ENCODE peak calls at places on chromosomes 6 and 20, in six cellular contexts. O is heart right ventricle, I is uterus, Q is WERI-Rb-1, U is H9, C is tibial nerve. G is an unnamed sample.
A peak's percentile ranks its signal among the peaks of the same experiment; 100 is the strongest.

GRCh38 chr6:30882764-30883475 is 1.4 kb upstream of the DDR1 start:
- DNase-seq in U (peak; percentile 94), I (peak; percentile 53), Q (peak; percentile 91), O (no peak), C (no peak), G (no peak)

GRCh38 chr6:86502522-86502921 is 434.8 kb upstream of the HTR1E start:
- DNase-seq in Q (no peak), I (no peak), C (no peak), O (no peak), U (no peak), G (no peak)

GRCh38 chr20:45044084-45044573 is 56.8 kb downstream of the KCNS1 start:
- DNase-seq in Q (peak; percentile 29), O (peak; percentile 35), C (peak; percentile 30), U (peak; percentile 38), I (no peak), G (no peak)

GRCh38 chr20:62327726-62328495 is 25.1 kb downstream of the ADRM1 start:
- DNase-seq in O (no peak), U (no peak), C (no peak), I (no peak), Q (no peak), G (no peak)

GRCh38 chr6:149888659-149889058 is 9.3 kb downstream of the RAET1E start:
- DNase-seq in I (no peak), O (no peak), U (no peak), C (no peak), Q (no peak), G (no peak)

GRCh38 chr6:20400476-20401402 is 940 bp upstream of the E2F3 start:
- DNase-seq in I (peak; percentile 24), O (peak; percentile 14), C (peak; percentile 18), U (no peak), Q (peak; percentile 93), G (peak; percentile 21)

GRCh38 chr6:130075879-130076278 is 57.5 kb downstream of the L3MBTL3 start:
- DNase-seq in U (no peak), C (no peak), O (no peak), Q (no peak), I (no peak), G (no peak)

GRCh38 chr6:94269256-94269655 is 849.9 kb upstream of the EPHA7 start:
- DNase-seq in U (no peak), Q (no peak), I (no peak), O (no peak), C (no peak), G (no peak)

GRCh38 chr6:1336246-1336843 is 24.4 kb downstream of the FOXQ1 start:
- DNase-seq in Q (peak; percentile 69), O (no peak), U (peak; percentile 68), I (no peak), C (no peak), G (no peak)

GRCh38 chr6:169707772-169708171 is 5.8 kb downstream of the C6orf120 start:
- DNase-seq in Q (no peak), U (no peak), I (no peak), C (no peak), O (no peak), G (no peak)

GRCh38 chr20:3633913-3634478 is 29.2 kb downstream of the GFRA4 start:
- DNase-seq in O (no peak), U (no peak), Q (no peak), C (no peak), I (no peak), G (no peak)

GRCh38 chr6:97316982-97317381 is 34.0 kb upstream of the MMS22L start:
- DNase-seq in Q (no peak), I (no peak), C (no peak), U (no peak), O (no peak), G (no peak)

GRCh38 chr6:49913656-49914055 is 47.3 kb upstream of the CRISP1 start:
- DNase-seq in Q (no peak), O (no peak), C (no peak), U (peak; percentile 46), I (no peak), G (no peak)

GRCh38 chr6:166747644-166748595 is 120.9 kb upstream of the RPS6KA2 start:
- DNase-seq in I (no peak), C (no peak), O (no peak), U (peak; percentile 33), Q (no peak), G (no peak)

GRCh38 chr20:64093013-64093503 is 8.9 kb upstream of the LKAAEAR1 start:
- DNase-seq in U (peak; percentile 48), Q (peak; percentile 42), O (no peak), I (no peak), C (no peak), G (no peak)

GRCh38 chr6:41055149-41055548 is 2.1 kb downstream of the APOBEC2 start:
- DNase-seq in U (no peak), C (no peak), I (no peak), O (peak; percentile 49), Q (no peak), G (no peak)

GRCh38 chr20:48180637-48181036 is 395.4 kb upstream of the SULF2 start:
- DNase-seq in I (no peak), C (no peak), O (no peak), U (no peak), Q (no peak), G (no peak)

GRCh38 chr20:50304883-50305635 is 114.4 kb downstream of the CEBPB start:
- DNase-seq in C (peak; percentile 77), U (peak; percentile 29), O (peak; percentile 84), I (peak; percentile 95), Q (no peak), G (no peak)

GRCh38 chr6:56869346-56869745 is 85.6 kb upstream of the BEND6 start:
- DNase-seq in Q (no peak), U (no peak), C (no peak), I (no peak), O (no peak), G (no peak)

GRCh38 chr6:137218473-137218916 is 690 bp downstream of the IFNGR1 start:
- DNase-seq in U (no peak), C (peak; percentile 59), I (no peak), O (peak; percentile 51), Q (peak; percentile 10), G (no peak)

GRCh38 chr20:50323209-50323608 is 132.6 kb downstream of the CEBPB start:
- DNase-seq in U (no peak), I (no peak), C (no peak), O (no peak), Q (no peak), G (no peak)

GRCh38 chr6:9699890-9700289 is 715.0 kb downstream of the TFAP2A start:
- DNase-seq in U (no peak), I (no peak), C (no peak), O (no peak), Q (peak; percentile 44), G (no peak)

GRCh38 chr6:7004581-7005297 is 103.0 kb upstream of the RREB1 start:
- DNase-seq in C (no peak), I (no peak), Q (peak; percentile 73), U (no peak), O (no peak), G (no peak)

GRCh38 chr6:83117802-83118201 is 50.3 kb downstream of the DOP1A start:
- DNase-seq in O (no peak), C (no peak), U (no peak), I (no peak), Q (no peak), G (no peak)

GRCh38 chr6:118495639-118496296 is 52.3 kb upstream of the PLN start:
- DNase-seq in C (no peak), I (no peak), U (no peak), Q (no peak), O (no peak), G (no peak)

GRCh38 chr20:39855799-39856198 is 833.2 kb downstream of the MAFB start:
- DNase-seq in Q (no peak), I (no peak), C (no peak), U (no peak), O (no peak), G (no peak)
- H3K9me3 ChIP-seq in Q (no peaks in the 10 kb centered on the region), I (no peaks in the 10 kb centered on the region), C (no peaks in the 10 kb centered on the region), U (no peaks in the 10 kb centered on the region), O (no peaks in the 10 kb centered on the region), G (no peaks in the 10 kb centered on the region)

GRCh38 chr6:28182255-28182654 is 40.6 kb downstream of the ZKSCAN8 start:
- DNase-seq in Q (no peak), O (no peak), U (no peak), C (no peak), I (no peak), G (no peak)
- H3K9me3 ChIP-seq in Q (peaks cover under 1% of the 10 kb centered on the region), O (no peaks in the 10 kb centered on the region), U (peaks cover 1% of the 10 kb centered on the region), C (no peaks in the 10 kb centered on the region), I (no peaks in the 10 kb centered on the region), G (peaks cover 2% of the 10 kb centered on the region)

DNA sequence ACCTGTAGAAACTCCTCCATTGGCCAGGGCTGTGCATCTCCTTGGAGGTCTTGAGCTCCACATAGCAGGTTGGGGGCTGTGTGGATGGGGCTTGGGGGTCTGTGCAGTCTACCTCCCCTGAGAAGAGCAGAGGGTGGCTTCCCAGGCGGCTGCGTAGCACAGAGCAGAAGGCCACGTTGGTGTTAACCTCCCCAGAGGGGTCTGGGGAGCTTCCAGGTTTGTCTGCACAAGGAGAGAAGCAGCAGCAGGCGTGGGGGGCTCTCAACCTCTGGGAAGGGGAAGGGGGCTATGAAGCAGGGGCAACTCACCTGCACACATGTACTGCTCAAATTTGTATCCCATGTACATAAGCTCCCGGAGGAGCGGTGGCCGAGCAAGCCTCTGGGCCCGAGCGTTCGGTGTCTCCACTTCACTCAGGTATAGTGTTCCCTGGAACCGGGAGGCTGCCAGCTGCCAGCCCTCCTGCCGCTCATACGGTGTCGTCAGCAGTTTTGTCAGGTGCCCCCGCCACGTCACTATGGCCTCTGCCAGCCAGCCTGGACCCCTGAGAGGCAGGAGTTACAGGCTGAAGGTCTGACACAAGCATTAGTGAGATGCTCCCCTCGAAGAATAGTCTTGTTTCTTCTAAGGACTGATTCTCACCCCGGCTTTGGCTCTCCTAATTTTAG is 1.2 kb downstream of the DXO start:
- DNase-seq in O (no peak), U (no peak), C (no peak), Q (no peak), I (no peak), G (no peak)
- H3K9me3 ChIP-seq in O (no peaks in the 10 kb centered on the region), U (no peaks in the 10 kb centered on the region), C (no peaks in the 10 kb centered on the region), Q (no peaks in the 10 kb centered on the region), I (no peaks in the 10 kb centered on the region), G (no peaks in the 10 kb centered on the region)

DNA sequence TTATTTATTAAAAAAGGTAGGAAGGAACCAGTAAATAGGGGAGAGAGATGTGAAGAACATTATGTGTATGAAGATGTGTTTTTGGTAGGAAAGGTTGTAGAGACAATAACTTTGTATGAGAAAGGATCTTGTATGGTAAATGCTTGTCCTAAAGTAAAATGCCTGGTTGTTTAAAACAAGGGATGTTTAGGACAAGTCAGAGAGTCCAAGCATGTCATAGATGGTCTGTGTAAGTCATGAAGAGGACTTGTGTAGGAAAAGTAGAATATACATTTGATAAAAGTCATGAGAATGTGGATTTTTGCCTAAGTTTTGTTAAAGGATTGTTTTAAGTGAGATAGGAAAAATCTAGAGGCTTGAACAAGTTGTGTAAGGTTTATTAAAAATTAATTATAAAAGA is 325.1 kb downstream of the CDH26 start:
- DNase-seq in C (no peak), Q (no peak), I (no peak), O (no peak), U (no peak), G (no peak)
- H3K9me3 ChIP-seq in C (no peaks in the 10 kb centered on the region), Q (peaks cover 17% of the 10 kb centered on the region), I (no peaks in the 10 kb centered on the region), O (no peaks in the 10 kb centered on the region), U (peaks cover 69% of the 10 kb centered on the region), G (no peaks in the 10 kb centered on the region)

G was measured in T-helper 17 cell.